ENCODE peak calls at places on chromosomes 5 and 9, in seven cellular contexts. K, T, Q, H, B, I and D are unnamed samples.

GRCh38 chr5:102755691-102756371 is 726 bp downstream of the PAM start:
- DNase-seq in K (peak; percentile 57), T (peak; percentile 76), Q (peak; percentile 69), H (peak; percentile 63), B (peak; percentile 18), I (no peak), D (peak; percentile 75)

GRCh38 chr5:157366741-157367684 is 93.0 kb upstream of the NIPAL4 start:
- DNase-seq in K (no peak), T (peak; percentile 28), Q (no peak), H (peak; percentile 53), B (peak; percentile 20), I (no peak), D (peak; percentile 20)

GRCh38 chr5:107359033-107359915 is 311.5 kb downstream of the EFNA5 start:
- DNase-seq in K (no peak), T (no peak), Q (no peak), H (no peak), B (no peak), I (no peak), D (no peak)

GRCh38 chr5:92962752-92963151 is 618.3 kb downstream of the NR2F1-AS1 start:
- DNase-seq in K (no peak), T (peak; percentile 20), Q (no peak), H (peak; percentile 12), B (no peak), I (no peak), D (no peak)

GRCh38 chr9:133237271-133237731 is 28.3 kb upstream of the OBP2B start:
- DNase-seq in K (no peak), T (no peak), Q (no peak), H (no peak), B (no peak), I (no peak), D (no peak)

GRCh38 chr5:73709536-73710129 is 83.6 kb downstream of the ARHGEF28 start:
- DNase-seq in K (no peak), T (peak; percentile 24), Q (no peak), H (no peak), B (no peak), I (no peak), D (no peak)

GRCh38 chr5:55316842-55317241 is 9.1 kb downstream of the MTREX start:
- DNase-seq in K (no peak), T (no peak), Q (no peak), H (no peak), B (no peak), I (no peak), D (no peak)

GRCh38 chr9:124342946-124343485 is 72.2 kb downstream of the PSMB7 start:
- DNase-seq in K (no peak), T (no peak), Q (no peak), H (no peak), B (no peak), I (no peak), D (peak; percentile 28)

GRCh38 chr5:8807636-8808035 is 738.2 kb downstream of the SEMA5A start:
- DNase-seq in K (no peak), T (no peak), Q (no peak), H (no peak), B (no peak), I (no peak), D (no peak)

GRCh38 chr5:142235050-142235797 is 89.6 kb downstream of the SPRY4 start:
- DNase-seq in K (no peak), T (no peak), Q (no peak), H (no peak), B (no peak), I (peak; percentile 80), D (no peak)

GRCh38 chr9:32136700-32137339 is 247.6 kb upstream of the ACO1 start:
- DNase-seq in K (no peak), T (peak; percentile 98), Q (no peak), H (peak; percentile 70), B (no peak), I (peak; percentile 19), D (no peak)

GRCh38 chr5:4191024-4191423 is 595.4 kb downstream of the IRX1 start:
- DNase-seq in K (no peak), T (no peak), Q (no peak), H (no peak), B (no peak), I (no peak), D (no peak)

GRCh38 chr5:82106207-82106606 is 134.4 kb downstream of the ATG10 start:
- DNase-seq in K (no peak), T (peak; percentile 19), Q (no peak), H (no peak), B (no peak), I (no peak), D (no peak)

GRCh38 chr5:82105457-82105856 is 133.6 kb downstream of the ATG10 start:
- DNase-seq in K (no peak), T (no peak), Q (no peak), H (no peak), B (no peak), I (no peak), D (no peak)

GRCh38 chr5:82104872-82105271 is 133.0 kb downstream of the ATG10 start:
- DNase-seq in K (no peak), T (no peak), Q (no peak), H (no peak), B (no peak), I (no peak), D (no peak)

GRCh38 chr5:82107277-82107676 is 135.5 kb downstream of the ATG10 start:
- DNase-seq in K (no peak), T (no peak), Q (no peak), H (no peak), B (no peak), I (no peak), D (peak; percentile 44)

GRCh38 chr5:82106806-82107205 is 135.0 kb downstream of the ATG10 start:
- DNase-seq in K (no peak), T (no peak), Q (no peak), H (no peak), B (no peak), I (no peak), D (no peak)
- TF ChIP-seq JUND in K (no peak), T (no peak), Q (no peak), H (no peak), B (no peak), I (no peak), D (no peak)

DNA sequence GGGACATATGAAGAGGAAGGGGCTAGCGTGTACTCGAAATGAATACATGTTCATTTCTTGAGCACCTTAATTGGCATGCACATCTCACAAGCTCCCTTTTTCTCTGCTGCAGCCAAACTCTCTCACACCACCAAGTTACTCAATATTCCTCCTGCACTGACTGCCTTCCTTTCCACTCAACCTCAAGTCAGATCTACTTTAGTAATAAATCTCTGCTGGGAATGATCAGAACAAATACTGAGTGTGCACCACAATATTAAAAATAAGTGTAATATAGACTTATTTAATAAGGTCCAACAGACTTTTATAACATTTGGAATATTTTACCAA is 995.8 kb upstream of the WWC1 start:
- DNase-seq in K (no peak), T (no peak), Q (no peak), H (no peak), B (no peak), I (no peak), D (no peak)
- TF ChIP-seq JUND in K (no peak), T (no peak), Q (no peak), H (no peak), B (no peak), I (no peak), D (no peak)

DNA sequence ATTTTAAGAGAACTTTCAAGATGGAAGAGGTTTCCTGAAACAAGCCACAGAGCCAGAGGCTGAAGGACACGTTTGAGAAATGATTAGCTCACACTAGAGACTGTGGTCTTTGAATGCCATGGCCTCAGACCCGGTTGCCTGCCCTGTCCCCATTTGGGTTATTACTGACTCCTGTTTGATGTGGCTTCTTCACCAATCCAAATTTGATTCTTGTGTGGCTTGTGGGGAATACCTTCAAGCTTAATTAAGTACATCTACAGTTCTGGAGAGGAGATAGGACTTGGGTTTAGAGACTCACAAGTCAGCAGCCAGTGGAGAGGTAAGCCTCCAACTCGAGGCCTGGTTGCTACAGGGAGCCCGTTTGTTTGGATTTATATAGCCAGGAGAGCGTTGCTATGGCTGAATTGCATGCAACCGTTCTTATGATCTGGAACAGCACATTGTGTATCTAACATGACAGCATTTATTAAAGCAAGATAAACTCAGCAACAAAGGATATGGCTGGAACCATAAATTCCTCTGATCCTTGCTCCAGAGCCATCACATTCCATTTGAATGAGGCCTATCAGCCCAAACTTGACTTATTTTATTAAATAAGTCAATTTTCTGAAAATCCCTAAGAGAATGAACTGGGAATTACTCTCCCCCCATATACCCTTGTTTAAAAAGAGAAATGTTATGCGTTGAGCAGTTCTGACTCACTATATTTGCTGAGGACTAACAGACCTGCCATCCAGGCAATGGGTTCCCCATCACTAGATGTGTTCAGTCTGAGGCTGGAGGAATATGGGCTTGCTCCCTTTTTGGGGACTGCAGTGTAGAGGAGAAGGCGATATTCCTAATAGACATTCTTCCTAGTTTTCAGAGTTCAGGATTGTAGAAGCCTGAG is 88.4 kb upstream of the TNFSF8 start:
- DNase-seq in K (no peak), T (no peak), Q (no peak), H (no peak), B (no peak), I (no peak), D (no peak)
- TF ChIP-seq JUND in K (no peak), T (no peak), Q (no peak), H (peak; percentile 11), B (no peak), I (no peak), D (no peak)

DNA sequence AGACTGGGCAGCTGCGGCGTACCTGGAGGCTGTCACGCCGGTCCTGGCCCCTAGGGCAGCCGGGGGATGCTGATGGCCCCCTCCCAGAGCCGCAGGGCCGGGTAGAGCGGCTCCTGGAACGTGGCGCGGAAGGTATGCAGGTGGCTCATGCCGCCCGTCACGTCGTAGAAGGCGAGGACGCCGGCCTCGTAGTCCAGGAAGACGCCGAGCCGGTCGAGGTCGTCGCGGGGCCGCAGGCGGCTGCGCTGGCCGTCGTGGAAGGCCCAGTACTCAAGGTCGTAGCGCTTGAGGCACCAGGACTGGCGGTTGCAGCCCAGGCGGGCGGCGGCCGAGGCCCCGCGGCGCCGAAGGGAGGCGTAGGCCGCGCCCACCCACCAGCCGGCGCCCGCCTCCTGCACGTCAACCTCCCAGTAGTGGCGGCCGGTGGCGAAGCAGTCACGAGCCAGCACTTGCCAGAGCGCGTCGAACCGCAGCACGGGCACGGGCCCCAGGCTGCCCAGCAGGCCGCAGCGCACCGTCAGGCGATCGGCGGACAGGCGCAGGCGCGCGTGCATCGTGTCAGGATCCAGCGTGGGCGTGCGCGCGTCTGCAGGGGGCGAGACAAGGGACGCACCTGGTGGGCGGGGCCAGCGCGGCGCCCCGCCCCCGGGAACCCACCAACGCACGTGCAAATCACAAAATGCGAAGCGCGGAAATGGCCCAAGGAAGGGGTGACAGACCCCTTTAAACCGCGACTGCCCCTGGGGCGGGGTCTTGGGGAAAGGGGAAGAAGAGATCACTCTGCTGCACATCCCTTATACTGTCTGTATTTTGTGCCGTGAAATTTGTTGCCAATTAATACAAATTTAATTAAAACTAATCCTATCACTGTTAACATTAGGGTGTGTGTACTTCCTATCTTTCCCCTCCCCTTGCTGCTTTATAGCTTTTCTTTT is 31.2 kb downstream of the NANS start:
- DNase-seq in K (no peak), T (no peak), Q (no peak), H (no peak), B (no peak), I (peak; percentile 36), D (no peak)
- TF ChIP-seq JUND in K (no peak), T (no peak), Q (no peak), H (no peak), B (no peak), I (no peak), D (no peak)